ENCODE peak calls at places on chromosomes 6 and 20, in six cellular contexts. Q is NT2/D1, I is heart right ventricle, E is cardiac muscle cell, M is OCI-LY7, R is heart left ventricle. H is an unnamed sample. For H3K36me3 and H3K4me1, the result is how much of the 10 kb centered on the place peaks cover.

GRCh38 chr20:663315-664090 is 10.5 kb upstream of the SRXN1 start:
- DNase-seq in R (no peak), E (peak), I (no peak), M (no peak), Q (no peak), H (no peak)

GRCh38 chr6:88143768-88144167 is 22.4 kb downstream of the CNR1 start:
- DNase-seq in I (no peak), M (no peak), Q (no peak), R (no peak), E (no peak), H (no peak)

GRCh38 chr6:35438378-35438777 is 13.8 kb upstream of the FANCE start:
- DNase-seq in I (no peak), E (no peak), Q (no peak), M (no peak), R (no peak), H (no peak)

GRCh38 chr6:24648276-24648675 is 2.3 kb upstream of the KIAA0319 start:
- DNase-seq in M (no peak), R (no peak), Q (no peak), I (no peak), E (no peak), H (no peak)

GRCh38 chr20:34375977-34376430 is 12.9 kb downstream of the ITCH start:
- DNase-seq in E (no peak), I (no peak), M (no peak), Q (no peak), R (no peak), H (no peak)

GRCh38 chr6:5112065-5112799 is 27.1 kb downstream of the PPP1R3G start:
- DNase-seq in Q (no peak), M (no peak), I (no peak), R (no peak), E (peak), H (peak)

GRCh38 chr6:2777249-2777648 is 12.1 kb downstream of the WRNIP1 start:
- DNase-seq in M (no peak), Q (no peak), E (no peak), I (no peak), R (no peak), H (no peak)

GRCh38 chr20:36950432-36951197 is 893 bp downstream of the SAMHD1 start:
- DNase-seq in E (peak), R (no peak), Q (no peak), I (peak), M (peak), H (peak)

GRCh38 chr6:44128020-44128917 is 915 bp downstream of the TMEM63B start:
- DNase-seq in Q (no peak), E (peak), M (peak), R (peak), I (peak), H (peak)

GRCh38 chr20:41245086-41245707 is 72.3 kb downstream of the ZHX3 start:
- DNase-seq in R (peak), I (no peak), M (no peak), Q (peak), E (peak), H (no peak)

GRCh38 chr6:53984163-53984562 is 127.1 kb upstream of the MLIP start:
- DNase-seq in M (no peak), E (peak), I (no peak), R (no peak), Q (no peak), H (peak)

GRCh38 chr6:3751730-3752537 is 421 bp upstream of the PXDC1 start:
- DNase-seq in Q (no peak), E (peak), M (no peak), R (peak), I (peak), H (peak)

GRCh38 chr20:32779500-32780215 is 17.5 kb downstream of the DNMT3B start:
- DNase-seq in I (no peak), M (no peak), E (no peak), Q (no peak), R (no peak), H (no peak)

GRCh38 chr6:63764318-63764916 is 128.8 kb downstream of the PHF3 start:
- DNase-seq in M (peak), I (no peak), E (peak), R (no peak), Q (no peak), H (peak)

GRCh38 chr20:50387996-50388332 is 122.2 kb upstream of the PTPN1 start:
- DNase-seq in Q (no peak), E (peak), M (no peak), R (no peak), I (no peak), H (no peak)

GRCh38 chr20:50389808-50390684 is 120.1 kb upstream of the PTPN1 start:
- DNase-seq in I (no peak), Q (no peak), M (no peak), E (no peak), R (no peak), H (no peak)

GRCh38 chr20:50388733-50389436 is 121.3 kb upstream of the PTPN1 start:
- DNase-seq in Q (no peak), I (no peak), M (no peak), E (no peak), R (no peak), H (no peak)

GRCh38 chr20:50390685-50391443 is 119.3 kb upstream of the PTPN1 start:
- DNase-seq in M (no peak), E (no peak), I (no peak), R (no peak), Q (no peak), H (no peak)

DNA sequence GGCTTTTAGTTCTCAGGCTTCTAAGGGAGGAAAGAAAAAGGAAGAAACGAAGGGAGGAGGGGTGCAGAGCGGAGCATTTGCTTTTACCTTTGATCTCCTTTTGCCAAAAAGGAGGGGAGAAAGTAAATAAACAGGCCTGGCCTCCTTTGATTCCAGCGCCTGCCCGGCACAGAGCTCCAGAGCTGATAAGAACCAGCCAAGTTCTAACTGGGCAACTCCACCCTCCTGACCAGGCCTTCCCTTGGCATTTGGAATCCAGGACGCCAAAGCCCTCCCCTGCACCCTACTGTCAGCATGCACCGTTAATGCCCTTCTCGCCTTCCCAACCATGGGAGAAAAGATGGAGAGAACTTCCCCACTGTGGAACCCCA is 120.8 kb upstream of the PTPN1 start:
- DNase-seq in I (peak), E (no peak), R (peak), Q (no peak), M (no peak), H (no peak)
- H3K4me3 ChIP-seq in I (no peak), E (no peak), R (no peak), Q (no peak), M (no peak), H (no peak)

GRCh38 chr6:163086563-163086895 is 328.0 kb upstream of the QKI start:
- DNase-seq in M (no peak), I (no peak), Q (no peak), E (peak), R (no peak), H (no peak)

GRCh38 chr6:163085861-163086562 is 328.5 kb upstream of the QKI start:
- DNase-seq in E (no peak), R (no peak), M (no peak), I (no peak), Q (no peak), H (no peak)

GRCh38 chr6:163080228-163080627 is 334.3 kb upstream of the QKI start:
- DNase-seq in Q (no peak), R (no peak), E (no peak), M (no peak), I (no peak), H (no peak)

GRCh38 chr6:163085426-163085825 is 329.1 kb upstream of the QKI start:
- DNase-seq in R (no peak), M (no peak), Q (no peak), I (no peak), E (no peak), H (no peak)

DNA sequence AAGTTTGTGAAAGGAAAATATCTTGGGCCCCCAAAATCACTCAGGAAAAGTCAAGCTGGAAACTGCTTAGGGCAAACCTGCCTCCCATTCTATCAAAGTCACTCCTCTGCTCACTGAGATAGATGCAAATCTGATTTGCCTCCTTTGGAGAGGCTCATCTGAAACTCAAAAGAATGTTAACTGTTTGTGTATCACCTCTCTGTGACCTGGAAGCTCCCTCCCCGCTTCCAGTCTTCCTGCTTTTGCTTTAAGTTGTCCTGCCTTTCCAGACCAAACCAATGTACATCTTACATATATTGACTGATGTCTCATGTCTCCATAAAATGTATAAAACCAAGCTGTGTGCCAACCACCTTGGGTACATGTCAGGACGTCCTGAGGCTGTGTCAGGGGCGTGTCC is 331.4 kb upstream of the QKI start:
- DNase-seq in E (no peak), Q (peak), R (no peak), I (no peak), M (no peak), H (no peak)
- H3K36me3 ChIP-seq in E (under half), Q (under half), R (under half), I (under half), M (under half), H (under half)

DNA sequence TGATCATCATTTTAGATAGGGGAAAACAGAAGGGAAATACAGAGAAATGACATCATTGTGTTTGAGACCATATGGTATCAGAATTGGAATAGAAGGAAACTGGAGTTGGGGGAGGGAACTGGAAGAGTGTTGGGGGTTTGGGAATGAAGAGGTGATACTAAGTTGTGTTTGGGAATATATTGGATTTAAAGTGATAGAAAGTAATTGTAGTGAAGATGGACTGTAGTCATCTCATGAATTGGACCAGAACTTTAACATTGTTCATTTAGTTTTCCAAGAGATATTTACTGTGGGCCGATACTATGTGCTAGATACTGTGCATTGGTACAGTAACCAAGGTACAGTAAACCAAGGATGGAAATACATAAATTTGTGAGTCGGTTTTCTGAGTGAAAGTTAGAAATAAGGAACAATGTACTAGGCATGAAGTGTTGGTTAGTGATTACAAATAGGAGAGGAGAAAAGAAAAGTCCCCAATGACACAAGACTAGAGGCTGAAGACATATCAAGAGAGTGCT is 32.3 kb downstream of the KCNQ5 start:
- DNase-seq in E (no peak), R (no peak), M (no peak), Q (no peak), I (no peak), H (no peak)
- H3K4me1 ChIP-seq in E (under half), R (under half), M (under half), Q (under half), I (under half), H (under half)

GRCh38 chr20:59042151-59042795 is at the start of gene PRELID3B:
- DNase-seq in I (no peak), Q (no peak), M (peak), E (peak), R (no peak), H (peak)

GRCh38 chr20:59043698-59044097 is 1.1 kb upstream of the PRELID3B start:
- DNase-seq in E (no peak), Q (no peak), R (no peak), I (no peak), M (peak), H (peak)

GRCh38 chr20:59039233-59039632 is 3.4 kb downstream of the PRELID3B start:
- DNase-seq in I (no peak), M (no peak), E (peak), R (no peak), Q (no peak), H (no peak)

GRCh38 chr20:59042796-59043621 is 423 bp upstream of the PRELID3B start:
- DNase-seq in E (peak), Q (peak), I (peak), R (peak), M (peak), H (peak)

GRCh38 chr20:59040682-59041081 is 1.9 kb downstream of the PRELID3B start:
- DNase-seq in I (no peak), E (no peak), M (no peak), Q (no peak), R (no peak), H (no peak)
- H3K4me3 ChIP-seq in I (no peak), E (no peak), M (peak), Q (no peak), R (no peak), H (no peak)

GRCh38 chr6:36817864-36818263 is 21.4 kb downstream of the CPNE5 start:
- DNase-seq in M (no peak), E (no peak), Q (no peak), R (no peak), I (no peak), H (no peak)
- H3K36me3 ChIP-seq in M (under half), E (under half), Q (under half), R (under half), I (under half), H (under half)

DNA sequence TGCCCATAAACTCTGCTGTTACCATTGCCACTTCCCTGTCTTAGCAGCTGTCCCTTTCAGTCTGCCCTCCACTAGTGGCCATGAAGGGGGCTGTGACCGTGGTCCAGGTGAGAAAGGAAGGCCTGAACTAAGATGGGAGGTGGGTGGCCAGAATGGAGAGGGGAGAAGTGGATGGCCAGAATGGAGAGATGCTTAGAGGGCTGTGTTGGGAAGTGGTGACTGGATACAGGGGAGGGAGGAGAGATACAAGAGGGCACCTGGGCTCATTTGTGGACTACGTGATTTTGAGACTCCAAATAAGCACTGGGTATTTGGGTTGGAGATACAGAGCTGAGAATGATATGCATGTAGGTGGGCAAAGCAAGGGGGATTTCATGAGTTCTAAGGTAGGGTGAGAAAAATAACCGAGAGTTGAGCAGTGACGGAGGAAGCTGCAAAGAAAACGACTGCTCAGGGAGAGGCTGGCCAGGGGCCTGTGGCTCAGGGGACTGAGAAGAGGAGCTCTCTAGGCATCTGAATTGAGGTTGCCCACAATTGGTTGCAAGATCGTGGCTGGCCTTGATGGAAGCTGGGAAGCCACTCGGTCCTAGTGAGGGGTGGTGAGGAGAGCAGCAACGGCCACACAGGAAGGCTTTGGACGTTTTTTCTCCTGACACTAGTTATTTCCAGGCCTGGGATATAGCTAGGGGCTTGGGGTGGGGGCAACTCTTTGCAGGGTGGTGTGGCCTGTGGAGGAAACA is 36.9 kb downstream of the PANK2 start:
- DNase-seq in R (no peak), M (no peak), I (no peak), Q (no peak), E (no peak), H (no peak)
- H3K4me1 ChIP-seq in R (under half), M (under half), I (under half), Q (under half), E (under half), H (under half)

GRCh38 chr20:63706852-63707557 is 771 bp downstream of the ARFRP1 start:
- DNase-seq in R (peak), Q (no peak), I (peak), E (no peak), M (peak), H (peak)

GRCh38 chr20:63706027-63706695 is 1.6 kb downstream of the ARFRP1 start:
- DNase-seq in R (no peak), I (no peak), Q (no peak), E (no peak), M (no peak), H (no peak)

GRCh38 chr20:63709149-63709527 is 1.3 kb downstream of the ZGPAT start:
- DNase-seq in M (no peak), I (no peak), Q (no peak), R (no peak), E (no peak), H (no peak)

GRCh38 chr20:63707558-63708300 is at the start of the genes ARFRP1 and ZGPAT:
- DNase-seq in E (peak), Q (peak), M (peak), I (peak), R (peak), H (peak)

DNA sequence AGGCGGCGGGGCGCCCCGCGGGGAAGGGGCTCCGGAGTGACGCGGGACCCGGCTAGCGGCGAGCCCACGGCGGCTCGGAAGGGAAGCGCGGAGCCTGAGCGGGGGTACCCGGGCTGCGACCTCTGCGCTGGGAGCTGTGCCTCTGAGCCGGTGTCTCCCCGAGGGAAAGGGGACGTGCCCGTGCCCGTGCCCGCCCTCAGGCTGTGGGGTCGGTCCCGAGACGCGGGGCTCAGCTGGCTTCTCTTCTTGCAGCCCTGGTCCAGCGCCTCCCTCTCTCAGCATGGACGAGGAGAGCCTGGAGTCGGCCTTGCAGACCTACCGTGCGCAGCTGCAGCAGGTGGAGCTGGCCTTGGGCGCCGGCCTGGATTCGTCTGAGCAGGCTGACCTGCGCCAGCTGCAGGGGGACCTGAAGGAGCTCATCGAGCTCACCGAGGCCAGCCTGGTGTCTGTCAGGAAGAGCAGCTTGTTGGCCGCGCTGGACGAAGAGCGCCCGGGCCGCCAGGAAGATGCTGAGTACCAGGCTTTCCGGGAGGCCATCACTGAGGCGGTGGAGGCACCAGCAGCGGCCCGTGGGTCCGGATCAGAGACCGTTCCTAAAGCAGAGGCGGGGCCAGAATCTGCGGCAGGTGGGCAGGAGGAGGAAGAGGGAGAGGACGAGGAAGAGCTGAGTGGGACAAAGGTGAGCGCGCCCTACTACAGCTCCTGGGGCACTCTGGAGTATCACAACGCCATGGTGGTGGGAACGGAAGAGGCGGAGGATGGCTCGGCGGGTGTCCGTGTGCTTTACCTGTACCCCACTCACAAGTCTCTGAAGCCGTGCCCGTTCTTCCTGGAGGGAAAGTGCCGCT is 686 bp downstream of the ZGPAT start:
- DNase-seq in I (no peak), M (no peak), Q (no peak), E (no peak), R (no peak), H (peak)
- H3K4me3 ChIP-seq in I (peak), M (peak), Q (peak), E (peak), R (peak), H (peak)